ENCODE peak calls at places on chromosomes 12 and 14, in nine cellular contexts. W is left colon; H is RKO; Q is posterior vena cava; M is nephron progenitor cell; B is caudate nucleus; X is fibroblast of mammary gland; P is activated CD4-positive, alpha-beta T cell treated with anti-CD3 and anti-CD28 coated beads, Interleukin-2, amount 10 ng/mL, durations not matched to agents 7 days and 5 days; D is ELR. Z is an unnamed sample.

GRCh38 chr14:60488175-60488574 is 2.3 kb upstream of the C14orf39 start:
- DNase-seq in W (no peak), H (peak), Q (no peak), M (no peak), B (no peak), X (no peak), P (no peak), D (peak), Z (no peak)

GRCh38 chr12:130286041-130286440 is 51.6 kb upstream of the PIWIL1 start:
- DNase-seq in W (no peak), H (peak), Q (no peak), M (peak), B (no peak), X (no peak), P (no peak), D (no peak), Z (peak)

GRCh38 chr12:55227643-55228042 is 6.8 kb downstream of the OR10A7 start:
- DNase-seq in W (no peak), H (no peak), Q (no peak), M (no peak), B (no peak), X (no peak), P (no peak), D (no peak), Z (no peak)

GRCh38 chr14:29926228-29926627 is 1.4 kb downstream of the PRKD1 start:
- DNase-seq in W (no peak), H (no peak), Q (peak), M (peak), B (no peak), X (no peak), P (no peak), D (peak), Z (peak)

GRCh38 chr12:28563926-28564325 is 373.7 kb downstream of the CCDC91 start:
- DNase-seq in W (no peak), H (no peak), Q (no peak), M (no peak), B (no peak), X (peak), P (no peak), D (peak), Z (no peak)

GRCh38 chr12:116551151-116551550 is 8.0 kb upstream of the MAP1LC3B2 start:
- DNase-seq in W (no peak), H (no peak), Q (no peak), M (no peak), B (no peak), X (no peak), P (no peak), D (no peak), Z (no peak)

GRCh38 chr12:85065816-85066482 is 29.8 kb downstream of the LRRIQ1 start:
- DNase-seq in W (no peak), H (no peak), Q (no peak), M (no peak), B (no peak), X (peak), P (no peak), D (no peak), Z (no peak)

GRCh38 chr14:100386846-100387245 is 63.7 kb downstream of the SLC25A47 start:
- DNase-seq in W (no peak), H (no peak), Q (no peak), M (no peak), B (no peak), X (no peak), P (no peak), D (no peak), Z (no peak)

GRCh38 chr12:116955382-116956021 is 44.8 kb downstream of the FBXW8 start:
- DNase-seq in W (no peak), H (no peak), Q (no peak), M (no peak), B (no peak), X (peak), P (peak), D (peak), Z (no peak)

GRCh38 chr14:22847661-22848341 is 11.4 kb downstream of the MMP14 start:
- DNase-seq in W (no peak), H (no peak), Q (peak), M (no peak), B (no peak), X (peak), P (no peak), D (peak), Z (peak)

GRCh38 chr12:49133014-49133413 is 1.8 kb upstream of the TUBA1B start:
- DNase-seq in W (no peak), H (peak), Q (no peak), M (no peak), B (no peak), X (no peak), P (no peak), D (peak), Z (no peak)

GRCh38 chr14:102928412-102929348 is 6.2 kb downstream of the AMN start:
- DNase-seq in W (peak), H (no peak), Q (no peak), M (peak), B (no peak), X (no peak), P (peak), D (peak), Z (peak)

GRCh38 chr12:119715268-119715620 is 47.3 kb downstream of the PRKAB1 start:
- DNase-seq in W (no peak), H (no peak), Q (no peak), M (no peak), B (no peak), X (no peak), P (no peak), D (peak), Z (no peak)

GRCh38 chr14:81458352-81458751 is 58.2 kb upstream of the STON2 start:
- DNase-seq in W (no peak), H (no peak), Q (no peak), M (no peak), B (no peak), X (no peak), P (no peak), D (no peak), Z (no peak)

GRCh38 chr12:98470469-98471082 is 44.8 kb upstream of the TMPO start:
- DNase-seq in W (no peak), H (no peak), Q (no peak), M (no peak), B (no peak), X (peak), P (no peak), D (no peak), Z (no peak)

GRCh38 chr14:105203057-105203494 is 22.0 kb upstream of the NUDT14 start:
- DNase-seq in W (peak), H (peak), Q (peak), M (peak), B (peak), X (peak), P (peak), D (peak), Z (peak)

GRCh38 chr14:20262642-20263128 is 23.6 kb downstream of the OR11H4 start:
- DNase-seq in W (no peak), H (peak), Q (no peak), M (no peak), B (no peak), X (peak), P (no peak), D (peak), Z (no peak)